ENCODE peak calls at places on chromosome 22, in ten cellular contexts. T, D, J, V, Q, E, K, R, L and A are unnamed samples.

GRCh38 chr22:35399114-35399677 is 744 bp upstream of the MCM5 start:
- DNase-seq in E (no peak), J (no peak), Q (no peak), K (no peak), L (no peak), V (peak; percentile 43), D (no peak), R (no peak), T (no peak), A (no peak)

GRCh38 chr22:46753360-46753759 is 9.1 kb upstream of the TBC1D22A start:
- DNase-seq in J (no peak), T (no peak), E (no peak), Q (no peak), L (no peak), K (no peak), V (no peak), R (no peak), D (no peak), A (no peak)

GRCh38 chr22:49966716-49967332 is 6.3 kb downstream of the PIM3 start:
- DNase-seq in D (no peak), V (no peak), K (peak; percentile 6), E (peak; percentile 22), T (no peak), L (no peak), J (no peak), Q (no peak), R (peak; percentile 8), A (no peak)

GRCh38 chr22:27381552-27381951 is 420.0 kb downstream of the MN1 start:
- DNase-seq in K (no peak), R (no peak), V (no peak), E (no peak), T (no peak), Q (peak; percentile 7), J (no peak), D (no peak), L (no peak), A (no peak)

GRCh38 chr22:17368727-17369552 is at the start of gene CECR2:
- DNase-seq in R (peak; percentile 69), J (no peak), K (no peak), T (no peak), D (no peak), E (peak; percentile 74), Q (peak; percentile 50), V (peak; percentile 16), L (no peak), A (peak; percentile 36)

GRCh38 chr22:42688241-42688913 is 32.3 kb downstream of the A4GALT start:
- DNase-seq in J (peak; percentile 36), R (peak; percentile 36), L (peak; percentile 85), V (no peak), T (peak; percentile 33), Q (peak; percentile 16), E (peak; percentile 49), D (peak; percentile 97), K (no peak), A (peak; percentile 87)

GRCh38 chr22:44906248-44906936 is 103.4 kb downstream of the PHF21B start:
- DNase-seq in T (no peak), D (no peak), V (no peak), Q (no peak), E (no peak), L (no peak), R (no peak), K (no peak), J (no peak), A (no peak)

GRCh38 chr22:38104084-38104483 is 6.4 kb downstream of the BAIAP2L2 start:
- DNase-seq in E (no peak), R (no peak), Q (no peak), V (no peak), J (no peak), D (no peak), T (no peak), L (peak; percentile 52), K (no peak), A (no peak)

GRCh38 chr22:49737101-49737551 is 90.5 kb downstream of the BRD1 start:
- DNase-seq in J (no peak), T (no peak), D (no peak), Q (no peak), E (no peak), K (no peak), R (no peak), L (no peak), V (no peak), A (no peak)

GRCh38 chr22:41574847-41575381 is 14.1 kb downstream of the CSDC2 start:
- DNase-seq in J (no peak), T (no peak), Q (no peak), E (no peak), R (no peak), V (no peak), L (no peak), D (no peak), K (no peak), A (no peak)